ENCODE peak calls at places on chromosomes 6 and 20, in four cellular contexts. A is IMR-90, Z is neuronal stem cell, S is H1. J is an unnamed sample.

GRCh38 chr6:26175428-26176181 is 88.4 kb downstream of the HFE start:
- DNase-seq in A (peak), Z (peak), S (no peak), J (peak)

GRCh38 chr6:27505209-27506027 is 32.5 kb upstream of the ZNF184 start:
- DNase-seq in A (peak), Z (peak), S (peak), J (peak)

GRCh38 chr6:112409311-112409710 is 62.2 kb downstream of the RFPL4B start:
- DNase-seq in A (peak), Z (no peak), S (no peak), J (peak)

GRCh38 chr6:67935976-67936477 is 699.1 kb upstream of the ADGRB3 start:
- DNase-seq in A (no peak), Z (no peak), S (no peak), J (no peak)

GRCh38 chr20:23296841-23297701 is 53.5 kb upstream of the NXT1 start:
- DNase-seq in A (no peak), Z (peak), S (no peak), J (peak)

GRCh38 chr20:32507998-32508774 is 76.9 kb downstream of the NOL4L start:
- DNase-seq in A (no peak), Z (no peak), S (no peak), J (no peak)

GRCh38 chr6:37135835-37136694 is 33.9 kb upstream of the PIM1 start:
- DNase-seq in A (no peak), Z (no peak), S (no peak), J (no peak)

GRCh38 chr6:26198626-26199056 is 111.4 kb downstream of the HFE start:
- DNase-seq in A (peak), Z (no peak), S (no peak), J (no peak)

GRCh38 chr6:129448965-129449364 is 261.0 kb downstream of the ARHGAP18 start:
- DNase-seq in A (no peak), Z (no peak), S (no peak), J (no peak)

GRCh38 chr6:145960918-145961604 is 3.1 kb downstream of the SHPRH start:
- DNase-seq in A (peak), Z (no peak), S (no peak), J (no peak)

GRCh38 chr6:117728626-117729025 is 53.4 kb downstream of the NUS1 start:
- DNase-seq in A (no peak), Z (no peak), S (no peak), J (no peak)

GRCh38 chr20:63493563-63494020 is 5.3 kb downstream of the EEF1A2 start:
- DNase-seq in A (no peak), Z (no peak), S (no peak), J (no peak)

GRCh38 chr20:11677445-11678235 is 240.1 kb upstream of the BTBD3 start:
- DNase-seq in A (no peak), Z (no peak), S (no peak), J (no peak)

GRCh38 chr6:168956141-168956838 is 297.4 kb downstream of the THBS2 start:
- DNase-seq in A (peak), Z (no peak), S (no peak), J (peak)

GRCh38 chr20:25065625-25066338 is 7.8 kb upstream of the ACSS1 start:
- DNase-seq in A (peak), Z (peak), S (no peak), J (peak)

GRCh38 chr6:106508836-106509235 is 120.5 kb downstream of the RTN4IP1 start:
- DNase-seq in A (peak), Z (no peak), S (no peak), J (no peak)

GRCh38 chr6:45676376-45676775 is 298.6 kb upstream of the SUPT3H start:
- DNase-seq in A (no peak), Z (no peak), S (no peak), J (no peak)

GRCh38 chr6:17101422-17102257 is at the start of gene STMND1:
- DNase-seq in A (peak), Z (peak), S (no peak), J (peak)

GRCh38 chr20:20759132-20759531 is 46.7 kb upstream of the RALGAPA2 start:
- DNase-seq in A (no peak), Z (no peak), S (no peak), J (no peak)

GRCh38 chr6:8074213-8074612 is 10.0 kb upstream of the BLOC1S5 start:
- DNase-seq in A (peak), Z (no peak), S (no peak), J (no peak)

GRCh38 chr6:583639-584038 is 73.3 kb downstream of the HUS1B start:
- DNase-seq in A (no peak), Z (no peak), S (no peak), J (no peak)

GRCh38 chr6:22737331-22737730 is 168.0 kb downstream of the HDGFL1 start:
- DNase-seq in A (peak), Z (peak), S (peak), J (peak)

GRCh38 chr20:3821996-3822395 is 1.6 kb downstream of the AP5S1 start:
- DNase-seq in A (no peak), Z (no peak), S (no peak), J (no peak)

GRCh38 chr6:4265740-4266139 is 130.4 kb upstream of the ECI2 start:
- DNase-seq in A (no peak), Z (no peak), S (no peak), J (no peak)

GRCh38 chr6:142872376-142872775 is 72.6 kb downstream of the HIVEP2 start:
- DNase-seq in A (peak), Z (no peak), S (no peak), J (no peak)

DNA sequence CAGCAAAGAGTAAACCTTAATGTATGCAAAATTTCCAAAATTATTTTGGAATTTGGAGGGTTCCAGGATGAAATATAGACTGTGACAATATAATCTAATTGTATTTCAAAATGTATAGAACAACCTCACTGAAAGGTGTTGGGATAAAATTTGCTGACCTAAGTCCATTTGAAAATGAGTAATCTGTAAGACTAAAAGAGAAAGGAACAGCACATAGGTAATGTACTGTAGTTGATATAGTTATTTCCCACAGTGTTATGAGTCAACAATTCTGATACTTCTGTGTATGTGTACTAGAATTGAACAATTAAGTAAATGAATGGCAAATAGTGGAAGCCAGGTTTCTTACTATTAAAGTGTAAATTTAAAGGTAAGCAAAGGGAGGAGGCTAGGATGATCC is 23.8 kb upstream of the ELOVL4 start:
- DNase-seq in A (no peak), Z (no peak), S (no peak), J (no peak)
- H2BK5ac ChIP-seq in A (no peak), Z (no peak), S (no peak), J (no peak)

DNA sequence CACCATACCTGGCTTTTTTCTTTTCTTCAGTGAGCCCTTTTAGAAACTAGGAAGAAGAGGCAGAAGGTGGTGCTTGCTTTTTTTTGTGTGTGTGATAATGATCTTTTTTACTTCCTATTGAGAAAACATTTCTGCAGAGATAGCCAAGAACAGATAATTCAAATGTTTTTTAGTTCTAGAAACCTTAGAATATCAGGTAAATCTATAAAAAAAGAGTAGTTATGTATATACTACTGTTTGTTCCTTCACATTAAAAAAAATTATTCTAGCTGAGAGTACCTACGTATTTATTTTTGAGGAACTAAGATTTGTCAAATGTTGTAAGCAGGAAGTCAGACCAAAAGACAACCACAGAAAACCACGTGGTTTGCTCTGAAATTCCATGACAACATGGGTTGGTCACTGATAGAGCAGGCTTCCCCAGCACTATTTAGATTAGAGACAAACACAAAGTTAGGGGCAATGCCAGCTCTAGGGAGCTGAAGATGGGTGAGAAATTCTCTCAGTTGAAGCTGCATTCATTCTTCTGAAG is 12.8 kb downstream of the STK4 start:
- DNase-seq in A (peak), Z (no peak), S (no peak), J (no peak)
- H2BK120ac ChIP-seq in A (no peak), Z (no peak), S (no peak), J (no peak)

DNA sequence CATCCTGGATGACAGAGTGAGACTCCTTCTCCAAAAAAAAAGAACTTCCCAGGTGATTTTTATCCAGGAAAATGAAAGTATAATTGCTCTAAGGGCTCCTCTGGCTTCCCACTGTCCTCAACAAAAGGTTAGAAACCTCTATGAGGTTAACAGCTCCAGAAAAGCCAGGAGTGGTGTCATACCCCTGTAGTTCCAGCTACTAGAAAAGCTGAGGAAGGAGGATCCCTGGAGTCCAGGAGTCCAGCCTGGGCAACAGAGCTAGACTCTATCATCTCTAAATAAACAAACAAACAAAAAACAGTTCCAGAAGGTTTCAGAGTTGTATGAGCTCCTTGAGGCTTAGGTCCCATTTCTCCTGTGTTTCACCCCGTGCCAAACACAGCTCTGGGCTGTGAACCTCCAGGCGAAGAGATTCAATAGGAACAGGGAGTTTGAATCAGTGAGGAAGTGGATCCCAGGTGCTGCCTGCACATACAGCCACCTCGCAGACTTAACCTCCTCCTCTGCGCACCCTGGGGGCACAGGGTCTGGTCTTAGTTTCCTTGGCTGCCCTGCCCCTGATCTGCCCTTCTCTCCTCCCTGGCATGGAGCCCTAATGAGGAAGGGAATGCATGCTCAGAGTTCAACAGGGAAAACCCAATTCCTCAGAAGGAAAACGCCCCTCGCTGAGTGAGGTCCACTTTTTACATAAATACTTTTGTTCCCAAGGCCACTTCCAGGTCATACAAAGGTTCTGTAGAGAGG is 31.0 kb downstream of the ZC3H12D start:
- DNase-seq in A (no peak), Z (no peak), S (no peak), J (no peak)
- H2BK5ac ChIP-seq in A (no peak), Z (no peak), S (no peak), J (no peak)

GRCh38 chr6:44051516-44051915 is 75.7 kb downstream of the MRPL14 start:
- DNase-seq in A (peak), Z (no peak), S (no peak), J (no peak)
- H2BK120ac ChIP-seq in A (peak), Z (no peak), S (no peak), J (no peak)

J was measured in mesendoderm.